ENCODE peak calls at places on chromosomes 3 and 15, in nine cellular contexts. P is keratinocyte, O is thoracic aorta, C is sigmoid colon, W is Panc1, N is PC-3, K is SJCRH30, J is K562, X is spleen. G is an unnamed sample.

GRCh38 chr3:188400494-188401243 is 246.7 kb downstream of the LPP start:
- DNase-seq in P (no peak), O (no peak), C (no peak), W (no peak), N (no peak), K (no peak), J (no peak), X (peak; percentile 75), G (no peak)

GRCh38 chr3:177453087-177453844 is 256.0 kb upstream of the TBL1XR1 start:
- DNase-seq in P (no peak), O (no peak), C (no peak), W (no peak), N (no peak), K (no peak), J (no peak), X (no peak), G (no peak)

GRCh38 chr3:152718810-152719209 is 116.1 kb upstream of the P2RY1 start:
- DNase-seq in P (no peak), O (no peak), C (no peak), W (no peak), N (no peak), K (peak; percentile 51), J (no peak), X (no peak), G (no peak)

GRCh38 chr3:117193390-117193789 is 483.8 kb downstream of the TUSC7 start:
- DNase-seq in P (no peak), O (no peak), C (no peak), W (no peak), N (no peak), K (no peak), J (no peak), X (no peak), G (no peak)

GRCh38 chr3:65303431-65303830 is 615.6 kb upstream of the ADAMTS9 start:
- DNase-seq in P (no peak), O (no peak), C (no peak), W (no peak), N (no peak), K (peak; percentile 55), J (no peak), X (no peak), G (no peak)

GRCh38 chr15:59699810-59700431 is 10.8 kb upstream of the BNIP2 start:
- DNase-seq in P (no peak), O (no peak), C (no peak), W (no peak), N (peak; percentile 30), K (no peak), J (no peak), X (no peak), G (no peak)

GRCh38 chr15:96088592-96088991 is 241.9 kb upstream of the NR2F2 start:
- DNase-seq in P (no peak), O (no peak), C (no peak), W (no peak), N (no peak), K (no peak), J (no peak), X (no peak), G (peak; percentile 16)

GRCh38 chr3:100993309-100993708 is at the start of gene ABI3BP:
- DNase-seq in P (no peak), O (peak; percentile 65), C (peak; percentile 93), W (no peak), N (peak; percentile 84), K (peak; percentile 88), J (peak; percentile 5), X (peak; percentile 76), G (peak; percentile 4)

GRCh38 chr15:66151809-66152208 is 101.7 kb downstream of the MEGF11 start:
- DNase-seq in P (no peak), O (no peak), C (no peak), W (no peak), N (no peak), K (no peak), J (no peak), X (peak; percentile 20), G (peak; percentile 89)

GRCh38 chr15:90227816-90228772 is 5.6 kb downstream of the CIB1 start:
- DNase-seq in P (no peak), O (no peak), C (no peak), W (no peak), N (no peak), K (no peak), J (no peak), X (peak; percentile 81), G (peak; percentile 42)

GRCh38 chr15:60962087-60962486 is 267.0 kb downstream of the RORA start:
- DNase-seq in P (no peak), O (no peak), C (no peak), W (no peak), N (no peak), K (no peak), J (no peak), X (no peak), G (no peak)

GRCh38 chr3:152853196-152853595 is 18.3 kb downstream of the P2RY1 start:
- DNase-seq in P (no peak), O (no peak), C (no peak), W (no peak), N (no peak), K (no peak), J (no peak), X (no peak), G (no peak)

GRCh38 chr3:2303567-2303966 is 204.9 kb downstream of the CNTN4 start:
- DNase-seq in P (no peak), O (no peak), C (no peak), W (no peak), N (peak; percentile 7), K (peak; percentile 33), J (peak; percentile 10), X (no peak), G (peak; percentile 46)

GRCh38 chr3:58924581-58924980 is 125.2 kb downstream of the CFAP20DC start:
- DNase-seq in P (no peak), O (no peak), C (no peak), W (no peak), N (no peak), K (no peak), J (no peak), X (no peak), G (no peak)

GRCh38 chr3:49461443-49462171 is 8.5 kb upstream of the DAG1 start:
- DNase-seq in P (no peak), O (no peak), C (no peak), W (no peak), N (peak; percentile 57), K (peak; percentile 16), J (no peak), X (no peak), G (peak; percentile 72)

GRCh38 chr3:53554559-53555511 is 60.4 kb downstream of the CACNA1D start:
- DNase-seq in P (no peak), O (no peak), C (no peak), W (no peak), N (no peak), K (no peak), J (no peak), X (no peak), G (no peak)

DNA sequence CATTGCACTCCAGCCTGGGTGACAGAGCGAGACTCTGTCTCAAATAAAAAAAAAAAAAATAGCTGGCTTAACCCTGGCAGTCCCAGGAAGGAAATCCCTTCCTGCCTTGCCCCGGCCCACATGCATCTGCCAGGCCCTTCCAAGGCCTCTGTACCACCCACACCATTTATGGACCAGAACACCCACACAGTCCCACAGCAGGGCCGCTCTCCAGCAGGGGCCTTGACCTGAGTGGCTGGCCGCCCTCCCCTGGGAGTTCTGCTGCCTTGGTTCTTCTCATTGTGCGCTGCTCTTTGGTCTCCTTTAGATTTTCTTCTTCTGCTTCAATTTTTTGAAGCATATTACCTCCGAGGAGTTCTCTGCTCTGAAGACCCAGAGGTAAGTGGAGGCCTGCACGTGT is 16.1 kb upstream of the CPNE9 start:
- DNase-seq in P (no peak), O (no peak), C (no peak), W (no peak), N (no peak), K (no peak), J (no peak), X (peak; percentile 15), G (peak; percentile 31)
- H3K36me3 ChIP-seq in P (peaks cover 28% of the 10 kb centered on the region), O (peaks cover 92% of the 10 kb centered on the region), C (peaks cover 71% of the 10 kb centered on the region), W (no peaks in the 10 kb centered on the region), N (peaks cover 32% of the 10 kb centered on the region), K (peaks cover 6% of the 10 kb centered on the region), J (peaks cover 95% of the 10 kb centered on the region), X (peaks cover 100% of the 10 kb centered on the region), G (peaks cover 21% of the 10 kb centered on the region)

GRCh38 chr15:40103864-40104271 is 4.8 kb downstream of the BMF start:
- DNase-seq in P (no peak), O (no peak), C (no peak), W (no peak), N (no peak), K (no peak), J (no peak), X (peak; percentile 63), G (no peak)
- H3K4me3 ChIP-seq in P (no peak overlapping the region), O (peak overlapping the region; percentile 44), C (peak overlapping the region; percentile 15), W (no peak overlapping the region), N (peak overlapping the region; percentile 47), K (peak overlapping the region; percentile 9), J (no peak overlapping the region), X (peak overlapping the region; percentile 81), G (no peak overlapping the region)

GRCh38 chr15:67834249-67834592 is 5.6 kb downstream of the RNU6-1 start:
- DNase-seq in P (no peak), O (no peak), C (peak; percentile 40), W (no peak), N (peak; percentile 27), K (no peak), J (no peak), X (no peak), G (no peak)

GRCh38 chr15:67834593-67835348 is 5.1 kb downstream of the RNU6-1 start:
- DNase-seq in P (no peak), O (no peak), C (peak; percentile 64), W (no peak), N (no peak), K (no peak), J (no peak), X (peak; percentile 78), G (peak; percentile 83)

GRCh38 chr15:67832965-67833503 is 6.8 kb downstream of the RNU6-1 start:
- DNase-seq in P (no peak), O (no peak), C (peak; percentile 55), W (no peak), N (no peak), K (no peak), J (no peak), X (no peak), G (peak; percentile 83)

GRCh38 chr15:67832031-67832551 is 6.8 kb downstream of the SKOR1 start:
- DNase-seq in P (no peak), O (no peak), C (peak; percentile 53), W (no peak), N (peak; percentile 54), K (peak; percentile 44), J (peak; percentile 35), X (no peak), G (peak; percentile 78)

GRCh38 chr15:67833504-67834248 is 6.2 kb downstream of the RNU6-1 start:
- DNase-seq in P (no peak), O (no peak), C (peak; percentile 59), W (no peak), N (peak; percentile 31), K (no peak), J (peak; percentile 74), X (peak; percentile 87), G (peak; percentile 92)
- H3K27me3 ChIP-seq in P (peaks cover 74% of the 10 kb centered on the region), O (peaks cover 43% of the 10 kb centered on the region), C (peaks cover 73% of the 10 kb centered on the region), W (no peaks in the 10 kb centered on the region), N (peaks cover 16% of the 10 kb centered on the region), K (no peaks in the 10 kb centered on the region), J (peaks cover 29% of the 10 kb centered on the region), X (peaks cover 76% of the 10 kb centered on the region), G (peaks cover 98% of the 10 kb centered on the region)

DNA sequence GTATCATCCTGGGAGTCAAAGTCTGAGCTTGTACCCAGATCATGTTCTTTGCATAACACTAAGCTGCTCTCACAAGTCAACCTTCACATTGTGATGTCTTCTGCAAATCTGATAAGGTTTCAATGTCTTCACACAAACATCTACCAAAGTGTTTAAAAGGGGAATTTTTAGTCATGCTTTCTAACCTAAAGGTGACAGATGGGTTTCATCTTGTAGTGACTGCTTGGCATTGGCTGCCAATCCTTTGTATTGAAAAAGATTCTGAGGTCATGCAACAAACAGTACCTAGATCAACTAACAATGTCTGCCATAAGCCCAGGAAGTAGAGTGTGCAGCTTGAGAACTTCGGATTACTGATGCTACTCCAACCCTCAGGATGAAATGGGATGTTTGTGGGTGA is 43.6 kb upstream of the DIPK2A start:
- DNase-seq in P (no peak), O (no peak), C (no peak), W (no peak), N (no peak), K (no peak), J (no peak), X (no peak), G (no peak)
- H3K36me3 ChIP-seq in P (no peaks in the 10 kb centered on the region), O (no peaks in the 10 kb centered on the region), C (no peaks in the 10 kb centered on the region), W (no peaks in the 10 kb centered on the region), N (no peaks in the 10 kb centered on the region), K (no peaks in the 10 kb centered on the region), J (no peaks in the 10 kb centered on the region), X (no peaks in the 10 kb centered on the region), G (no peaks in the 10 kb centered on the region)